ENCODE peak calls at places on chromosome 3, in ten cellular contexts. J is COR-L47; Z is HuH-7.5; F is left ventricle myocardium inferior; S is Calu3; K is heart left ventricle; Y is astrocyte of the hippocampus; N is CD4-positive, alpha-beta T cell; P is NCI-H524; I is GM04504. G is an unnamed sample.

GRCh38 chr3:71537211-71537611 is 46.3 kb downstream of the FOXP1 start:
- DNase-seq in J (no peak), Z (no peak), F (no peak), S (peak), K (no peak), Y (peak), N (no peak), P (no peak), I (peak), G (no peak)

GRCh38 chr3:16871915-16872842 is 12.6 kb upstream of the PLCL2 start:
- DNase-seq in J (no peak), Z (no peak), F (no peak), S (no peak), K (no peak), Y (no peak), N (no peak), P (no peak), I (no peak), G (no peak)

GRCh38 chr3:148101061-148101460 is 596.6 kb upstream of the AGTR1 start:
- DNase-seq in J (no peak), Z (no peak), F (no peak), S (no peak), K (no peak), Y (peak), N (no peak), P (no peak), I (no peak), G (no peak)

GRCh38 chr3:51975857-51976549 is 1.1 kb downstream of the ABHD14A start:
- DNase-seq in J (peak), Z (no peak), F (peak), S (no peak), K (peak), Y (peak), N (no peak), P (peak), I (no peak), G (peak)

GRCh38 chr3:110062711-110063110 is 725.4 kb upstream of the DPPA4 start:
- DNase-seq in J (no peak), Z (no peak), F (no peak), S (no peak), K (no peak), Y (no peak), N (no peak), P (no peak), I (peak), G (no peak)

GRCh38 chr3:127697531-127698240 is 24.9 kb downstream of the ABTB1 start:
- DNase-seq in J (peak), Z (peak), F (peak), S (peak), K (peak), Y (peak), N (no peak), P (peak), I (peak), G (no peak)

GRCh38 chr3:133927543-133928066 is 31.9 kb upstream of the RAB6B start:
- DNase-seq in J (peak), Z (peak), F (peak), S (peak), K (peak), Y (peak), N (peak), P (peak), I (no peak), G (no peak)

GRCh38 chr3:3005345-3005744 is 104.8 kb downstream of the IL5RA start:
- DNase-seq in J (no peak), Z (no peak), F (no peak), S (no peak), K (no peak), Y (no peak), N (no peak), P (no peak), I (no peak), G (no peak)

GRCh38 chr3:188680189-188680588 is 491.6 kb upstream of the TPRG1 start:
- DNase-seq in J (no peak), Z (no peak), F (no peak), S (no peak), K (no peak), Y (peak), N (no peak), P (no peak), I (no peak), G (no peak)